ENCODE peak calls at places on chromosome 7, in ten cellular contexts. One of them, this sample, is unnamed.

GRCh38 chr7:54705436-54705835 is 53.6 kb downstream of the SEC61G start:
- DNase-seq in fibroblast of the aortic adventitia: peak
- DNase-seq in BJ: no peak
- DNase-seq in activated CD8-positive, alpha-beta memory T cell treated with anti-CD3 and anti-CD28 coated beads, Interleukin-2, amount 50 U/mL, for 4 hours: no peak
- DNase-seq in SJSA1: no peak
- DNase-seq in T-helper 9 cell: no peak
- DNase-seq in stimulated activated naive CD8-positive, alpha-beta T cell treated with anti-CD3 and anti-CD28 coated beads, Interleukin-15, Interleukin-2, amounts not matched to agents 100 U/mL and 50 U/mL, for 24 hours: no peak
- DNase-seq in brain pericyte: no peak
- DNase-seq in fibroblast of pulmonary artery: peak
- DNase-seq in stimulated activated CD4-positive, alpha-beta T cell treated with anti-CD3 and anti-CD28 coated beads, Interleukin-12 subunit alpha, Interleukin-12 subunit beta, amount 100 ng/mL, for 48 hours: no peak
- DNase-seq in this sample: peak

GRCh38 chr7:148588168-148588890 is 2.2 kb upstream of the C7orf33 start:
- DNase-seq in fibroblast of the aortic adventitia: no peak
- DNase-seq in BJ: no peak
- DNase-seq in activated CD8-positive, alpha-beta memory T cell treated with anti-CD3 and anti-CD28 coated beads, Interleukin-2, amount 50 U/mL, for 4 hours: no peak
- DNase-seq in SJSA1: no peak
- DNase-seq in T-helper 9 cell: no peak
- DNase-seq in stimulated activated naive CD8-positive, alpha-beta T cell treated with anti-CD3 and anti-CD28 coated beads, Interleukin-15, Interleukin-2, amounts not matched to agents 100 U/mL and 50 U/mL, for 24 hours: no peak
- DNase-seq in brain pericyte: no peak
- DNase-seq in fibroblast of pulmonary artery: no peak
- DNase-seq in stimulated activated CD4-positive, alpha-beta T cell treated with anti-CD3 and anti-CD28 coated beads, Interleukin-12 subunit alpha, Interleukin-12 subunit beta, amount 100 ng/mL, for 48 hours: no peak
- DNase-seq in this sample: no peak

GRCh38 chr7:1889556-1890181 is 219.6 kb downstream of the ELFN1 start:
- DNase-seq in fibroblast of the aortic adventitia: peak
- DNase-seq in BJ: no peak
- DNase-seq in activated CD8-positive, alpha-beta memory T cell treated with anti-CD3 and anti-CD28 coated beads, Interleukin-2, amount 50 U/mL, for 4 hours: no peak
- DNase-seq in SJSA1: peak
- DNase-seq in T-helper 9 cell: no peak
- DNase-seq in stimulated activated naive CD8-positive, alpha-beta T cell treated with anti-CD3 and anti-CD28 coated beads, Interleukin-15, Interleukin-2, amounts not matched to agents 100 U/mL and 50 U/mL, for 24 hours: no peak
- DNase-seq in brain pericyte: no peak
- DNase-seq in fibroblast of pulmonary artery: peak
- DNase-seq in stimulated activated CD4-positive, alpha-beta T cell treated with anti-CD3 and anti-CD28 coated beads, Interleukin-12 subunit alpha, Interleukin-12 subunit beta, amount 100 ng/mL, for 48 hours: no peak
- DNase-seq in this sample: peak

GRCh38 chr7:46557295-46557711 is 636.2 kb upstream of the IGFBP3 start:
- DNase-seq in fibroblast of the aortic adventitia: no peak
- DNase-seq in BJ: peak
- DNase-seq in activated CD8-positive, alpha-beta memory T cell treated with anti-CD3 and anti-CD28 coated beads, Interleukin-2, amount 50 U/mL, for 4 hours: no peak
- DNase-seq in SJSA1: no peak
- DNase-seq in T-helper 9 cell: no peak
- DNase-seq in stimulated activated naive CD8-positive, alpha-beta T cell treated with anti-CD3 and anti-CD28 coated beads, Interleukin-15, Interleukin-2, amounts not matched to agents 100 U/mL and 50 U/mL, for 24 hours: no peak
- DNase-seq in brain pericyte: no peak
- DNase-seq in fibroblast of pulmonary artery: no peak
- DNase-seq in stimulated activated CD4-positive, alpha-beta T cell treated with anti-CD3 and anti-CD28 coated beads, Interleukin-12 subunit alpha, Interleukin-12 subunit beta, amount 100 ng/mL, for 48 hours: no peak
- DNase-seq in this sample: peak

GRCh38 chr7:155533120-155533826 is 13.1 kb downstream of the CNPY1 start:
- DNase-seq in fibroblast of the aortic adventitia: no peak
- DNase-seq in BJ: no peak
- DNase-seq in activated CD8-positive, alpha-beta memory T cell treated with anti-CD3 and anti-CD28 coated beads, Interleukin-2, amount 50 U/mL, for 4 hours: no peak
- DNase-seq in SJSA1: no peak
- DNase-seq in T-helper 9 cell: no peak
- DNase-seq in stimulated activated naive CD8-positive, alpha-beta T cell treated with anti-CD3 and anti-CD28 coated beads, Interleukin-15, Interleukin-2, amounts not matched to agents 100 U/mL and 50 U/mL, for 24 hours: no peak
- DNase-seq in brain pericyte: no peak
- DNase-seq in fibroblast of pulmonary artery: peak
- DNase-seq in stimulated activated CD4-positive, alpha-beta T cell treated with anti-CD3 and anti-CD28 coated beads, Interleukin-12 subunit alpha, Interleukin-12 subunit beta, amount 100 ng/mL, for 48 hours: no peak
- DNase-seq in this sample: peak

GRCh38 chr7:155811560-155811894 is 736 bp downstream of the SHH start:
- DNase-seq in fibroblast of the aortic adventitia: no peak
- DNase-seq in BJ: no peak
- DNase-seq in activated CD8-positive, alpha-beta memory T cell treated with anti-CD3 and anti-CD28 coated beads, Interleukin-2, amount 50 U/mL, for 4 hours: no peak
- DNase-seq in SJSA1: no peak
- DNase-seq in T-helper 9 cell: no peak
- DNase-seq in stimulated activated naive CD8-positive, alpha-beta T cell treated with anti-CD3 and anti-CD28 coated beads, Interleukin-15, Interleukin-2, amounts not matched to agents 100 U/mL and 50 U/mL, for 24 hours: no peak
- DNase-seq in brain pericyte: no peak
- DNase-seq in fibroblast of pulmonary artery: no peak
- DNase-seq in stimulated activated CD4-positive, alpha-beta T cell treated with anti-CD3 and anti-CD28 coated beads, Interleukin-12 subunit alpha, Interleukin-12 subunit beta, amount 100 ng/mL, for 48 hours: no peak
- DNase-seq in this sample: no peak

GRCh38 chr7:47670738-47671137 is 88.8 kb upstream of the TNS3 start:
- DNase-seq in fibroblast of the aortic adventitia: no peak
- DNase-seq in BJ: no peak
- DNase-seq in activated CD8-positive, alpha-beta memory T cell treated with anti-CD3 and anti-CD28 coated beads, Interleukin-2, amount 50 U/mL, for 4 hours: no peak
- DNase-seq in SJSA1: no peak
- DNase-seq in T-helper 9 cell: no peak
- DNase-seq in stimulated activated naive CD8-positive, alpha-beta T cell treated with anti-CD3 and anti-CD28 coated beads, Interleukin-15, Interleukin-2, amounts not matched to agents 100 U/mL and 50 U/mL, for 24 hours: peak
- DNase-seq in brain pericyte: no peak
- DNase-seq in fibroblast of pulmonary artery: no peak
- DNase-seq in stimulated activated CD4-positive, alpha-beta T cell treated with anti-CD3 and anti-CD28 coated beads, Interleukin-12 subunit alpha, Interleukin-12 subunit beta, amount 100 ng/mL, for 48 hours: no peak
- DNase-seq in this sample: no peak

GRCh38 chr7:13414661-13415105 is 574.8 kb downstream of the ETV1 start:
- DNase-seq in fibroblast of the aortic adventitia: no peak
- DNase-seq in BJ: no peak
- DNase-seq in activated CD8-positive, alpha-beta memory T cell treated with anti-CD3 and anti-CD28 coated beads, Interleukin-2, amount 50 U/mL, for 4 hours: no peak
- DNase-seq in SJSA1: no peak
- DNase-seq in T-helper 9 cell: no peak
- DNase-seq in stimulated activated naive CD8-positive, alpha-beta T cell treated with anti-CD3 and anti-CD28 coated beads, Interleukin-15, Interleukin-2, amounts not matched to agents 100 U/mL and 50 U/mL, for 24 hours: no peak
- DNase-seq in brain pericyte: peak
- DNase-seq in fibroblast of pulmonary artery: no peak
- DNase-seq in stimulated activated CD4-positive, alpha-beta T cell treated with anti-CD3 and anti-CD28 coated beads, Interleukin-12 subunit alpha, Interleukin-12 subunit beta, amount 100 ng/mL, for 48 hours: no peak
- DNase-seq in this sample: no peak

GRCh38 chr7:102318482-102318971 is 31.9 kb downstream of the SH2B2 start:
- DNase-seq in fibroblast of the aortic adventitia: peak
- DNase-seq in BJ: no peak
- DNase-seq in activated CD8-positive, alpha-beta memory T cell treated with anti-CD3 and anti-CD28 coated beads, Interleukin-2, amount 50 U/mL, for 4 hours: no peak
- DNase-seq in SJSA1: no peak
- DNase-seq in T-helper 9 cell: no peak
- DNase-seq in stimulated activated naive CD8-positive, alpha-beta T cell treated with anti-CD3 and anti-CD28 coated beads, Interleukin-15, Interleukin-2, amounts not matched to agents 100 U/mL and 50 U/mL, for 24 hours: no peak
- DNase-seq in brain pericyte: peak
- DNase-seq in fibroblast of pulmonary artery: peak
- DNase-seq in stimulated activated CD4-positive, alpha-beta T cell treated with anti-CD3 and anti-CD28 coated beads, Interleukin-12 subunit alpha, Interleukin-12 subunit beta, amount 100 ng/mL, for 48 hours: no peak
- DNase-seq in this sample: peak

GRCh38 chr7:20735346-20736065 is 51.2 kb downstream of the SP8 start:
- DNase-seq in fibroblast of the aortic adventitia: no peak
- DNase-seq in BJ: no peak
- DNase-seq in activated CD8-positive, alpha-beta memory T cell treated with anti-CD3 and anti-CD28 coated beads, Interleukin-2, amount 50 U/mL, for 4 hours: no peak
- DNase-seq in SJSA1: no peak
- DNase-seq in T-helper 9 cell: no peak
- DNase-seq in stimulated activated naive CD8-positive, alpha-beta T cell treated with anti-CD3 and anti-CD28 coated beads, Interleukin-15, Interleukin-2, amounts not matched to agents 100 U/mL and 50 U/mL, for 24 hours: no peak
- DNase-seq in brain pericyte: no peak
- DNase-seq in fibroblast of pulmonary artery: no peak
- DNase-seq in stimulated activated CD4-positive, alpha-beta T cell treated with anti-CD3 and anti-CD28 coated beads, Interleukin-12 subunit alpha, Interleukin-12 subunit beta, amount 100 ng/mL, for 48 hours: no peak
- DNase-seq in this sample: no peak

GRCh38 chr7:138170959-138171703 is 94.9 kb downstream of the AKR1D1 start:
- DNase-seq in fibroblast of the aortic adventitia: no peak
- DNase-seq in BJ: no peak
- DNase-seq in activated CD8-positive, alpha-beta memory T cell treated with anti-CD3 and anti-CD28 coated beads, Interleukin-2, amount 50 U/mL, for 4 hours: no peak
- DNase-seq in SJSA1: no peak
- DNase-seq in T-helper 9 cell: no peak
- DNase-seq in stimulated activated naive CD8-positive, alpha-beta T cell treated with anti-CD3 and anti-CD28 coated beads, Interleukin-15, Interleukin-2, amounts not matched to agents 100 U/mL and 50 U/mL, for 24 hours: no peak
- DNase-seq in brain pericyte: no peak
- DNase-seq in fibroblast of pulmonary artery: no peak
- DNase-seq in stimulated activated CD4-positive, alpha-beta T cell treated with anti-CD3 and anti-CD28 coated beads, Interleukin-12 subunit alpha, Interleukin-12 subunit beta, amount 100 ng/mL, for 48 hours: no peak
- DNase-seq in this sample: no peak

GRCh38 chr7:111080495-111081105 is 10.3 kb upstream of the LRRN3 start:
- DNase-seq in fibroblast of the aortic adventitia: no peak
- DNase-seq in BJ: no peak
- DNase-seq in activated CD8-positive, alpha-beta memory T cell treated with anti-CD3 and anti-CD28 coated beads, Interleukin-2, amount 50 U/mL, for 4 hours: no peak
- DNase-seq in SJSA1: no peak
- DNase-seq in T-helper 9 cell: no peak
- DNase-seq in stimulated activated naive CD8-positive, alpha-beta T cell treated with anti-CD3 and anti-CD28 coated beads, Interleukin-15, Interleukin-2, amounts not matched to agents 100 U/mL and 50 U/mL, for 24 hours: no peak
- DNase-seq in brain pericyte: no peak
- DNase-seq in fibroblast of pulmonary artery: no peak
- DNase-seq in stimulated activated CD4-positive, alpha-beta T cell treated with anti-CD3 and anti-CD28 coated beads, Interleukin-12 subunit alpha, Interleukin-12 subunit beta, amount 100 ng/mL, for 48 hours: no peak
- DNase-seq in this sample: no peak

GRCh38 chr7:381211-382117 is 91.5 kb downstream of the FOXL3 start:
- DNase-seq in fibroblast of the aortic adventitia: no peak
- DNase-seq in BJ: no peak
- DNase-seq in activated CD8-positive, alpha-beta memory T cell treated with anti-CD3 and anti-CD28 coated beads, Interleukin-2, amount 50 U/mL, for 4 hours: peak
- DNase-seq in SJSA1: no peak
- DNase-seq in T-helper 9 cell: peak
- DNase-seq in stimulated activated naive CD8-positive, alpha-beta T cell treated with anti-CD3 and anti-CD28 coated beads, Interleukin-15, Interleukin-2, amounts not matched to agents 100 U/mL and 50 U/mL, for 24 hours: peak
- DNase-seq in brain pericyte: no peak
- DNase-seq in fibroblast of pulmonary artery: no peak
- DNase-seq in stimulated activated CD4-positive, alpha-beta T cell treated with anti-CD3 and anti-CD28 coated beads, Interleukin-12 subunit alpha, Interleukin-12 subunit beta, amount 100 ng/mL, for 48 hours: no peak
- DNase-seq in this sample: no peak

GRCh38 chr7:80439894-80440811 is 71.7 kb downstream of the GNAT3 start:
- DNase-seq in fibroblast of the aortic adventitia: peak
- DNase-seq in BJ: peak
- DNase-seq in activated CD8-positive, alpha-beta memory T cell treated with anti-CD3 and anti-CD28 coated beads, Interleukin-2, amount 50 U/mL, for 4 hours: no peak
- DNase-seq in SJSA1: no peak
- DNase-seq in T-helper 9 cell: no peak
- DNase-seq in stimulated activated naive CD8-positive, alpha-beta T cell treated with anti-CD3 and anti-CD28 coated beads, Interleukin-15, Interleukin-2, amounts not matched to agents 100 U/mL and 50 U/mL, for 24 hours: no peak
- DNase-seq in brain pericyte: no peak
- DNase-seq in fibroblast of pulmonary artery: peak
- DNase-seq in stimulated activated CD4-positive, alpha-beta T cell treated with anti-CD3 and anti-CD28 coated beads, Interleukin-12 subunit alpha, Interleukin-12 subunit beta, amount 100 ng/mL, for 48 hours: no peak
- DNase-seq in this sample: peak

GRCh38 chr7:139875821-139876241 is 46.8 kb downstream of the TBXAS1 start:
- DNase-seq in fibroblast of the aortic adventitia: no peak
- DNase-seq in BJ: no peak
- DNase-seq in activated CD8-positive, alpha-beta memory T cell treated with anti-CD3 and anti-CD28 coated beads, Interleukin-2, amount 50 U/mL, for 4 hours: no peak
- DNase-seq in SJSA1: no peak
- DNase-seq in T-helper 9 cell: no peak
- DNase-seq in stimulated activated naive CD8-positive, alpha-beta T cell treated with anti-CD3 and anti-CD28 coated beads, Interleukin-15, Interleukin-2, amounts not matched to agents 100 U/mL and 50 U/mL, for 24 hours: no peak
- DNase-seq in brain pericyte: no peak
- DNase-seq in fibroblast of pulmonary artery: no peak
- DNase-seq in stimulated activated CD4-positive, alpha-beta T cell treated with anti-CD3 and anti-CD28 coated beads, Interleukin-12 subunit alpha, Interleukin-12 subunit beta, amount 100 ng/mL, for 48 hours: no peak
- DNase-seq in this sample: no peak

GRCh38 chr7:27112960-27113949 is 10.8 kb upstream of the HOXA2 start:
- DNase-seq in fibroblast of the aortic adventitia: peak
- DNase-seq in BJ: no peak
- DNase-seq in activated CD8-positive, alpha-beta memory T cell treated with anti-CD3 and anti-CD28 coated beads, Interleukin-2, amount 50 U/mL, for 4 hours: no peak
- DNase-seq in SJSA1: peak
- DNase-seq in T-helper 9 cell: no peak
- DNase-seq in stimulated activated naive CD8-positive, alpha-beta T cell treated with anti-CD3 and anti-CD28 coated beads, Interleukin-15, Interleukin-2, amounts not matched to agents 100 U/mL and 50 U/mL, for 24 hours: no peak
- DNase-seq in brain pericyte: no peak
- DNase-seq in fibroblast of pulmonary artery: peak
- DNase-seq in stimulated activated CD4-positive, alpha-beta T cell treated with anti-CD3 and anti-CD28 coated beads, Interleukin-12 subunit alpha, Interleukin-12 subunit beta, amount 100 ng/mL, for 48 hours: no peak
- DNase-seq in this sample: peak

GRCh38 chr7:106679153-106679931 is 18.4 kb upstream of the CCDC71L start:
- DNase-seq in fibroblast of the aortic adventitia: peak
- DNase-seq in BJ: peak
- DNase-seq in activated CD8-positive, alpha-beta memory T cell treated with anti-CD3 and anti-CD28 coated beads, Interleukin-2, amount 50 U/mL, for 4 hours: no peak
- DNase-seq in SJSA1: peak
- DNase-seq in T-helper 9 cell: no peak
- DNase-seq in stimulated activated naive CD8-positive, alpha-beta T cell treated with anti-CD3 and anti-CD28 coated beads, Interleukin-15, Interleukin-2, amounts not matched to agents 100 U/mL and 50 U/mL, for 24 hours: peak
- DNase-seq in brain pericyte: no peak
- DNase-seq in fibroblast of pulmonary artery: peak
- DNase-seq in stimulated activated CD4-positive, alpha-beta T cell treated with anti-CD3 and anti-CD28 coated beads, Interleukin-12 subunit alpha, Interleukin-12 subunit beta, amount 100 ng/mL, for 48 hours: no peak
- DNase-seq in this sample: peak

GRCh38 chr7:2924866-2925840 is 81.0 kb upstream of the GNA12 start:
- DNase-seq in fibroblast of the aortic adventitia: peak
- DNase-seq in BJ: no peak
- DNase-seq in activated CD8-positive, alpha-beta memory T cell treated with anti-CD3 and anti-CD28 coated beads, Interleukin-2, amount 50 U/mL, for 4 hours: no peak
- DNase-seq in SJSA1: no peak
- DNase-seq in T-helper 9 cell: no peak
- DNase-seq in stimulated activated naive CD8-positive, alpha-beta T cell treated with anti-CD3 and anti-CD28 coated beads, Interleukin-15, Interleukin-2, amounts not matched to agents 100 U/mL and 50 U/mL, for 24 hours: no peak
- DNase-seq in brain pericyte: no peak
- DNase-seq in fibroblast of pulmonary artery: peak
- DNase-seq in stimulated activated CD4-positive, alpha-beta T cell treated with anti-CD3 and anti-CD28 coated beads, Interleukin-12 subunit alpha, Interleukin-12 subunit beta, amount 100 ng/mL, for 48 hours: no peak
- DNase-seq in this sample: no peak

GRCh38 chr7:34845666-34846361 is 187.8 kb downstream of the NPSR1 start:
- DNase-seq in fibroblast of the aortic adventitia: no peak
- DNase-seq in BJ: no peak
- DNase-seq in activated CD8-positive, alpha-beta memory T cell treated with anti-CD3 and anti-CD28 coated beads, Interleukin-2, amount 50 U/mL, for 4 hours: no peak
- DNase-seq in SJSA1: no peak
- DNase-seq in T-helper 9 cell: no peak
- DNase-seq in stimulated activated naive CD8-positive, alpha-beta T cell treated with anti-CD3 and anti-CD28 coated beads, Interleukin-15, Interleukin-2, amounts not matched to agents 100 U/mL and 50 U/mL, for 24 hours: no peak
- DNase-seq in brain pericyte: no peak
- DNase-seq in fibroblast of pulmonary artery: peak
- DNase-seq in stimulated activated CD4-positive, alpha-beta T cell treated with anti-CD3 and anti-CD28 coated beads, Interleukin-12 subunit alpha, Interleukin-12 subunit beta, amount 100 ng/mL, for 48 hours: no peak
- DNase-seq in this sample: peak

GRCh38 chr7:71345485-71345884 is 213.5 kb downstream of the GALNT17 start:
- DNase-seq in fibroblast of the aortic adventitia: no peak
- DNase-seq in BJ: no peak
- DNase-seq in activated CD8-positive, alpha-beta memory T cell treated with anti-CD3 and anti-CD28 coated beads, Interleukin-2, amount 50 U/mL, for 4 hours: no peak
- DNase-seq in SJSA1: no peak
- DNase-seq in T-helper 9 cell: no peak
- DNase-seq in stimulated activated naive CD8-positive, alpha-beta T cell treated with anti-CD3 and anti-CD28 coated beads, Interleukin-15, Interleukin-2, amounts not matched to agents 100 U/mL and 50 U/mL, for 24 hours: no peak
- DNase-seq in brain pericyte: no peak
- DNase-seq in fibroblast of pulmonary artery: no peak
- DNase-seq in stimulated activated CD4-positive, alpha-beta T cell treated with anti-CD3 and anti-CD28 coated beads, Interleukin-12 subunit alpha, Interleukin-12 subunit beta, amount 100 ng/mL, for 48 hours: no peak
- DNase-seq in this sample: no peak

GRCh38 chr7:78959471-78959870 is 494.0 kb downstream of the MAGI2 start:
- DNase-seq in fibroblast of the aortic adventitia: no peak
- DNase-seq in BJ: no peak
- DNase-seq in activated CD8-positive, alpha-beta memory T cell treated with anti-CD3 and anti-CD28 coated beads, Interleukin-2, amount 50 U/mL, for 4 hours: no peak
- DNase-seq in SJSA1: no peak
- DNase-seq in T-helper 9 cell: no peak
- DNase-seq in stimulated activated naive CD8-positive, alpha-beta T cell treated with anti-CD3 and anti-CD28 coated beads, Interleukin-15, Interleukin-2, amounts not matched to agents 100 U/mL and 50 U/mL, for 24 hours: no peak
- DNase-seq in brain pericyte: no peak
- DNase-seq in fibroblast of pulmonary artery: no peak
- DNase-seq in stimulated activated CD4-positive, alpha-beta T cell treated with anti-CD3 and anti-CD28 coated beads, Interleukin-12 subunit alpha, Interleukin-12 subunit beta, amount 100 ng/mL, for 48 hours: no peak
- DNase-seq in this sample: no peak

GRCh38 chr7:74334026-74334425 is 44.8 kb downstream of the CLIP2 start:
- DNase-seq in fibroblast of the aortic adventitia: peak
- DNase-seq in BJ: no peak
- DNase-seq in activated CD8-positive, alpha-beta memory T cell treated with anti-CD3 and anti-CD28 coated beads, Interleukin-2, amount 50 U/mL, for 4 hours: no peak
- DNase-seq in SJSA1: no peak
- DNase-seq in T-helper 9 cell: no peak
- DNase-seq in stimulated activated naive CD8-positive, alpha-beta T cell treated with anti-CD3 and anti-CD28 coated beads, Interleukin-15, Interleukin-2, amounts not matched to agents 100 U/mL and 50 U/mL, for 24 hours: no peak
- DNase-seq in brain pericyte: peak
- DNase-seq in fibroblast of pulmonary artery: peak
- DNase-seq in stimulated activated CD4-positive, alpha-beta T cell treated with anti-CD3 and anti-CD28 coated beads, Interleukin-12 subunit alpha, Interleukin-12 subunit beta, amount 100 ng/mL, for 48 hours: no peak
- DNase-seq in this sample: peak

GRCh38 chr7:134737561-134738353 is 41.7 kb upstream of the CALD1 start:
- DNase-seq in fibroblast of the aortic adventitia: peak
- DNase-seq in BJ: peak
- DNase-seq in activated CD8-positive, alpha-beta memory T cell treated with anti-CD3 and anti-CD28 coated beads, Interleukin-2, amount 50 U/mL, for 4 hours: no peak
- DNase-seq in SJSA1: peak
- DNase-seq in T-helper 9 cell: no peak
- DNase-seq in stimulated activated naive CD8-positive, alpha-beta T cell treated with anti-CD3 and anti-CD28 coated beads, Interleukin-15, Interleukin-2, amounts not matched to agents 100 U/mL and 50 U/mL, for 24 hours: no peak
- DNase-seq in brain pericyte: no peak
- DNase-seq in fibroblast of pulmonary artery: peak
- DNase-seq in stimulated activated CD4-positive, alpha-beta T cell treated with anti-CD3 and anti-CD28 coated beads, Interleukin-12 subunit alpha, Interleukin-12 subunit beta, amount 100 ng/mL, for 48 hours: peak
- DNase-seq in this sample: peak

GRCh38 chr7:106768324-106768751 is 96.7 kb upstream of the PIK3CG start:
- DNase-seq in fibroblast of the aortic adventitia: no peak
- DNase-seq in BJ: no peak
- DNase-seq in activated CD8-positive, alpha-beta memory T cell treated with anti-CD3 and anti-CD28 coated beads, Interleukin-2, amount 50 U/mL, for 4 hours: no peak
- DNase-seq in SJSA1: peak
- DNase-seq in T-helper 9 cell: no peak
- DNase-seq in stimulated activated naive CD8-positive, alpha-beta T cell treated with anti-CD3 and anti-CD28 coated beads, Interleukin-15, Interleukin-2, amounts not matched to agents 100 U/mL and 50 U/mL, for 24 hours: no peak
- DNase-seq in brain pericyte: no peak
- DNase-seq in fibroblast of pulmonary artery: no peak
- DNase-seq in stimulated activated CD4-positive, alpha-beta T cell treated with anti-CD3 and anti-CD28 coated beads, Interleukin-12 subunit alpha, Interleukin-12 subunit beta, amount 100 ng/mL, for 48 hours: no peak
- DNase-seq in this sample: no peak

GRCh38 chr7:2528481-2529095 is 9.0 kb downstream of the LFNG start:
- DNase-seq in fibroblast of the aortic adventitia: no peak
- DNase-seq in BJ: no peak
- DNase-seq in activated CD8-positive, alpha-beta memory T cell treated with anti-CD3 and anti-CD28 coated beads, Interleukin-2, amount 50 U/mL, for 4 hours: no peak
- DNase-seq in SJSA1: no peak
- DNase-seq in T-helper 9 cell: no peak
- DNase-seq in stimulated activated naive CD8-positive, alpha-beta T cell treated with anti-CD3 and anti-CD28 coated beads, Interleukin-15, Interleukin-2, amounts not matched to agents 100 U/mL and 50 U/mL, for 24 hours: no peak
- DNase-seq in brain pericyte: no peak
- DNase-seq in fibroblast of pulmonary artery: no peak
- DNase-seq in stimulated activated CD4-positive, alpha-beta T cell treated with anti-CD3 and anti-CD28 coated beads, Interleukin-12 subunit alpha, Interleukin-12 subunit beta, amount 100 ng/mL, for 48 hours: no peak
- DNase-seq in this sample: no peak

GRCh38 chr7:32888505-32888904 is 3.1 kb downstream of the KBTBD2 start:
- DNase-seq in fibroblast of the aortic adventitia: no peak
- DNase-seq in BJ: no peak
- DNase-seq in activated CD8-positive, alpha-beta memory T cell treated with anti-CD3 and anti-CD28 coated beads, Interleukin-2, amount 50 U/mL, for 4 hours: no peak
- DNase-seq in SJSA1: no peak
- DNase-seq in T-helper 9 cell: no peak
- DNase-seq in stimulated activated naive CD8-positive, alpha-beta T cell treated with anti-CD3 and anti-CD28 coated beads, Interleukin-15, Interleukin-2, amounts not matched to agents 100 U/mL and 50 U/mL, for 24 hours: no peak
- DNase-seq in brain pericyte: no peak
- DNase-seq in fibroblast of pulmonary artery: no peak
- DNase-seq in stimulated activated CD4-positive, alpha-beta T cell treated with anti-CD3 and anti-CD28 coated beads, Interleukin-12 subunit alpha, Interleukin-12 subunit beta, amount 100 ng/mL, for 48 hours: no peak
- DNase-seq in this sample: no peak

GRCh38 chr7:134695321-134695860 is 48.7 kb downstream of the BPGM start:
- DNase-seq in fibroblast of the aortic adventitia: peak
- DNase-seq in BJ: peak
- DNase-seq in activated CD8-positive, alpha-beta memory T cell treated with anti-CD3 and anti-CD28 coated beads, Interleukin-2, amount 50 U/mL, for 4 hours: no peak
- DNase-seq in SJSA1: peak
- DNase-seq in T-helper 9 cell: no peak
- DNase-seq in stimulated activated naive CD8-positive, alpha-beta T cell treated with anti-CD3 and anti-CD28 coated beads, Interleukin-15, Interleukin-2, amounts not matched to agents 100 U/mL and 50 U/mL, for 24 hours: no peak
- DNase-seq in brain pericyte: peak
- DNase-seq in fibroblast of pulmonary artery: no peak
- DNase-seq in stimulated activated CD4-positive, alpha-beta T cell treated with anti-CD3 and anti-CD28 coated beads, Interleukin-12 subunit alpha, Interleukin-12 subunit beta, amount 100 ng/mL, for 48 hours: no peak
- DNase-seq in this sample: no peak

GRCh38 chr7:47552631-47553030 is 29.3 kb downstream of the TNS3 start:
- DNase-seq in fibroblast of the aortic adventitia: peak
- DNase-seq in BJ: no peak
- DNase-seq in activated CD8-positive, alpha-beta memory T cell treated with anti-CD3 and anti-CD28 coated beads, Interleukin-2, amount 50 U/mL, for 4 hours: no peak
- DNase-seq in SJSA1: peak
- DNase-seq in T-helper 9 cell: no peak
- DNase-seq in stimulated activated naive CD8-positive, alpha-beta T cell treated with anti-CD3 and anti-CD28 coated beads, Interleukin-15, Interleukin-2, amounts not matched to agents 100 U/mL and 50 U/mL, for 24 hours: no peak
- DNase-seq in brain pericyte: no peak
- DNase-seq in fibroblast of pulmonary artery: peak
- DNase-seq in stimulated activated CD4-positive, alpha-beta T cell treated with anti-CD3 and anti-CD28 coated beads, Interleukin-12 subunit alpha, Interleukin-12 subunit beta, amount 100 ng/mL, for 48 hours: no peak
- DNase-seq in this sample: peak

This sample was measured in amniotic epithelial cell.